ENCODE peak calls at places on chromosomes 16 and 17, in ten cellular contexts. W is pancreas; P is cardiac muscle cell; N is CD4-positive, CD25-positive, alpha-beta regulatory T cell; R is heart left ventricle; S is tibial artery; Q is breast epithelium; D is MM.1S; V is GM23248; X is neural progenitor cell. B is an unnamed sample. For H3K9me3, the result is how much of the 10 kb centered on the place peaks cover.

GRCh38 chr17:49703557-49704277 is 4.0 kb downstream of the SLC35B1 start:
- DNase-seq in Q (no peak), X (peak), W (no peak), R (peak), V (peak), P (peak), D (peak), S (no peak), N (no peak), B (no peak)

GRCh38 chr17:7111784-7112526 is 2.7 kb downstream of the ASGR2 start:
- DNase-seq in D (no peak), R (no peak), Q (no peak), W (no peak), P (no peak), X (no peak), V (peak), S (no peak), N (no peak), B (no peak)

GRCh38 chr16:70430667-70431536 is 8.0 kb downstream of the ST3GAL2 start:
- DNase-seq in P (no peak), X (no peak), S (no peak), V (peak), Q (no peak), R (peak), W (no peak), N (peak), D (peak), B (peak)

GRCh38 chr17:57463103-57463885 is 207.0 kb downstream of the MSI2 start:
- DNase-seq in D (no peak), N (peak), R (no peak), V (peak), Q (no peak), X (no peak), P (peak), S (no peak), W (no peak), B (no peak)

GRCh38 chr17:70447588-70447987 is 278.3 kb downstream of the KCNJ2 start:
- DNase-seq in P (no peak), W (no peak), S (no peak), Q (no peak), N (no peak), X (no peak), V (no peak), D (no peak), R (no peak), B (no peak)

GRCh38 chr17:50364715-50365114 is 8.3 kb downstream of the MRPL27 start:
- DNase-seq in P (no peak), V (peak), R (no peak), D (no peak), Q (no peak), S (no peak), W (no peak), X (peak), N (no peak), B (no peak)

GRCh38 chr17:34291721-34292348 is 6.3 kb downstream of the CCL11 start:
- DNase-seq in D (no peak), V (peak), S (no peak), X (no peak), P (no peak), N (no peak), Q (no peak), R (no peak), W (no peak), B (no peak)

GRCh38 chr17:50618941-50619340 is 15.7 kb upstream of the ABCC3 start:
- DNase-seq in X (no peak), R (no peak), N (no peak), P (no peak), W (no peak), S (no peak), V (peak), D (no peak), Q (no peak), B (no peak)

GRCh38 chr17:49952209-49952911 is 16.6 kb upstream of the DLX4 start:
- DNase-seq in W (peak), S (peak), V (peak), R (peak), P (peak), N (peak), D (peak), X (peak), Q (peak), B (peak)

GRCh38 chr16:54285414-54286066 is 1.0 kb downstream of the IRX3 start:
- DNase-seq in S (peak), V (peak), W (no peak), D (no peak), X (peak), R (peak), P (peak), Q (no peak), N (no peak), B (no peak)

GRCh38 chr16:22141746-22142145 is 20.6 kb upstream of the SDR42E2 start:
- DNase-seq in P (peak), R (no peak), N (no peak), X (peak), D (no peak), S (no peak), W (no peak), Q (no peak), V (peak), B (no peak)

GRCh38 chr16:68800257-68800875 is 43.0 kb upstream of the TANGO6 start:
- DNase-seq in R (peak), D (peak), P (peak), S (no peak), Q (peak), N (peak), W (peak), X (peak), V (peak), B (peak)

GRCh38 chr17:29084476-29085148 is 41.7 kb downstream of the PIPOX start:
- DNase-seq in N (no peak), S (no peak), V (no peak), Q (no peak), X (peak), R (no peak), P (no peak), D (no peak), W (peak), B (no peak)

GRCh38 chr16:54414671-54415070 is 128.1 kb upstream of the IRX3 start:
- DNase-seq in X (no peak), Q (no peak), D (no peak), N (no peak), V (no peak), S (no peak), W (no peak), R (no peak), P (no peak), B (no peak)

GRCh38 chr17:29614345-29615047 is 8.2 kb downstream of the CORO6 start:
- DNase-seq in X (peak), R (no peak), P (no peak), D (no peak), V (no peak), Q (no peak), W (no peak), N (no peak), S (no peak), B (no peak)

GRCh38 chr16:57594531-57595031 is 33.8 kb upstream of the ADGRG1 start:
- DNase-seq in Q (no peak), S (peak), W (no peak), N (no peak), D (no peak), R (no peak), X (no peak), P (no peak), V (no peak), B (peak)

GRCh38 chr17:9971991-9972390 is 66.9 kb upstream of the RCVRN start:
- DNase-seq in P (peak), S (peak), W (no peak), V (peak), X (no peak), Q (peak), N (no peak), D (no peak), R (peak), B (no peak)

GRCh38 chr17:80104321-80104955 is 3.1 kb downstream of the GAA start:
- DNase-seq in V (no peak), S (no peak), P (peak), X (no peak), N (no peak), W (peak), Q (no peak), D (no peak), R (no peak), B (no peak)

GRCh38 chr17:77036841-77037381 is 103.9 kb upstream of the SEC14L1 start:
- DNase-seq in R (no peak), Q (no peak), D (peak), V (no peak), W (no peak), N (no peak), P (peak), X (no peak), S (no peak), B (no peak)

GRCh38 chr16:2720063-2720455 is at the start of gene PRSS27:
- DNase-seq in S (peak), Q (no peak), W (no peak), N (no peak), R (no peak), D (no peak), P (no peak), X (peak), V (no peak), B (no peak)

GRCh38 chr16:53768593-53768992 is 64.6 kb downstream of the FTO start:
- DNase-seq in V (peak), Q (no peak), S (no peak), X (no peak), D (no peak), W (no peak), N (no peak), R (no peak), P (peak), B (no peak)

GRCh38 chr17:47897561-47897960 is 1.5 kb downstream of the SP2 start:
- DNase-seq in N (no peak), S (no peak), P (no peak), V (peak), R (no peak), Q (no peak), X (no peak), D (no peak), W (no peak), B (no peak)

GRCh38 chr16:57432505-57432904 is 14.7 kb downstream of the CIAPIN1 start:
- DNase-seq in N (no peak), Q (no peak), D (no peak), X (no peak), W (no peak), P (no peak), R (no peak), V (no peak), S (no peak), B (no peak)

GRCh38 chr17:30093463-30094147 is 23.0 kb upstream of the NSRP1 start:
- DNase-seq in R (peak), N (peak), P (peak), Q (no peak), D (peak), W (no peak), S (no peak), X (peak), V (peak), B (peak)

GRCh38 chr16:1357906-1358566 is 6.3 kb downstream of the GNPTG start:
- DNase-seq in W (no peak), N (no peak), R (no peak), Q (no peak), D (no peak), X (no peak), P (no peak), S (no peak), V (peak), B (no peak)

GRCh38 chr17:51611585-51611984 is 351.2 kb downstream of the UTP18 start:
- DNase-seq in N (no peak), P (no peak), D (peak), R (peak), S (no peak), Q (no peak), X (no peak), W (no peak), V (no peak), B (no peak)

GRCh38 chr17:66691644-66692500 is 143.0 kb upstream of the CACNG5 start:
- DNase-seq in W (no peak), X (no peak), S (no peak), D (no peak), P (peak), Q (no peak), R (no peak), V (peak), N (no peak), B (no peak)

GRCh38 chr17:9350083-9350482 is 225.5 kb downstream of the STX8 start:
- DNase-seq in Q (no peak), X (no peak), V (peak), N (no peak), P (peak), R (no peak), D (no peak), S (no peak), W (no peak), B (no peak)

GRCh38 chr16:87874639-87875472 is 5.5 kb upstream of the SLC7A5 start:
- DNase-seq in D (no peak), Q (no peak), P (no peak), X (no peak), W (no peak), V (no peak), N (no peak), S (no peak), R (no peak), B (no peak)

GRCh38 chr17:61724777-61725176 is 133.8 kb upstream of the NACA2 start:
- DNase-seq in Q (no peak), W (no peak), V (no peak), X (no peak), N (no peak), S (no peak), P (no peak), R (no peak), D (no peak), B (no peak)

GRCh38 chr16:12094537-12095265 is 118.2 kb downstream of the SNX29 start:
- DNase-seq in W (no peak), P (no peak), S (peak), D (no peak), X (no peak), Q (no peak), V (no peak), N (no peak), R (no peak), B (no peak)

GRCh38 chr17:81805707-81806460 is 1.9 kb downstream of the GCGR start:
- DNase-seq in S (no peak), V (no peak), N (no peak), W (no peak), D (no peak), Q (no peak), P (no peak), X (no peak), R (no peak), B (no peak)

GRCh38 chr17:75110307-75110937 is 653 bp downstream of the ARMC7 start:
- DNase-seq in V (peak), R (no peak), S (no peak), X (peak), D (no peak), Q (no peak), W (no peak), P (no peak), N (no peak), B (no peak)

DNA sequence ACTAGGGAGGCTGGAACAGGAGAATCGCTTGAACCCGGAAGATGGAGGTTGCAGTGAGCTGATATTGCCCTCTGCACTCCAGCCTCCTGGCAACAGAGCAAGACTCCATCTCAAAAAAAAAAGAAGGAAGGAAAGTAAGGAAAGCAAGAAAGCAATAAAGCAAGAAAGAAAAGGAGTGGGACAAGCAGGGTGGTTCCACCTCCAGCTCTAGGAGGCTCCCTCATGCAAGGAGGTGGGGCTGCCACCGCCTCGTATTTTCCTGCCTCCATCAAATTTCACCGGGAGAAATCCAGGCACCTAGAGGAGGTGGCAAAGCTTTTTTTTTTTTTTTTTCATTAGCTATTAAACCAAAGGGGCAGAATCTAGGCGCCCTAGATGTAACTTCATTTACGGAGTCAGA is 1.0 kb downstream of the CYB561 start:
- DNase-seq in X (no peak), Q (no peak), P (no peak), W (no peak), R (no peak), D (no peak), N (no peak), S (no peak), V (peak), B (no peak)
- H3K4me3 ChIP-seq in X (peak), Q (peak), P (no peak), W (peak), R (no peak), D (peak), N (no peak), S (peak), V (peak), B (no peak)

GRCh38 chr17:5581655-5582054 is 2.7 kb downstream of the NLRP1 start:
- DNase-seq in N (no peak), S (no peak), R (no peak), V (no peak), W (no peak), P (no peak), Q (no peak), X (no peak), D (no peak), B (no peak)

GRCh38 chr17:5584971-5585794 is 874 bp upstream of the NLRP1 start:
- DNase-seq in W (no peak), D (no peak), R (no peak), V (peak), P (peak), N (no peak), Q (no peak), S (no peak), X (no peak), B (no peak)

GRCh38 chr17:5582177-5582885 is 2.0 kb downstream of the NLRP1 start:
- DNase-seq in W (no peak), N (no peak), Q (no peak), V (peak), S (no peak), D (no peak), R (no peak), X (no peak), P (no peak), B (no peak)

GRCh38 chr17:5584383-5584951 is at the start of gene NLRP1:
- DNase-seq in X (no peak), D (peak), N (peak), R (peak), S (peak), W (peak), V (peak), P (peak), Q (peak), B (peak)

DNA sequence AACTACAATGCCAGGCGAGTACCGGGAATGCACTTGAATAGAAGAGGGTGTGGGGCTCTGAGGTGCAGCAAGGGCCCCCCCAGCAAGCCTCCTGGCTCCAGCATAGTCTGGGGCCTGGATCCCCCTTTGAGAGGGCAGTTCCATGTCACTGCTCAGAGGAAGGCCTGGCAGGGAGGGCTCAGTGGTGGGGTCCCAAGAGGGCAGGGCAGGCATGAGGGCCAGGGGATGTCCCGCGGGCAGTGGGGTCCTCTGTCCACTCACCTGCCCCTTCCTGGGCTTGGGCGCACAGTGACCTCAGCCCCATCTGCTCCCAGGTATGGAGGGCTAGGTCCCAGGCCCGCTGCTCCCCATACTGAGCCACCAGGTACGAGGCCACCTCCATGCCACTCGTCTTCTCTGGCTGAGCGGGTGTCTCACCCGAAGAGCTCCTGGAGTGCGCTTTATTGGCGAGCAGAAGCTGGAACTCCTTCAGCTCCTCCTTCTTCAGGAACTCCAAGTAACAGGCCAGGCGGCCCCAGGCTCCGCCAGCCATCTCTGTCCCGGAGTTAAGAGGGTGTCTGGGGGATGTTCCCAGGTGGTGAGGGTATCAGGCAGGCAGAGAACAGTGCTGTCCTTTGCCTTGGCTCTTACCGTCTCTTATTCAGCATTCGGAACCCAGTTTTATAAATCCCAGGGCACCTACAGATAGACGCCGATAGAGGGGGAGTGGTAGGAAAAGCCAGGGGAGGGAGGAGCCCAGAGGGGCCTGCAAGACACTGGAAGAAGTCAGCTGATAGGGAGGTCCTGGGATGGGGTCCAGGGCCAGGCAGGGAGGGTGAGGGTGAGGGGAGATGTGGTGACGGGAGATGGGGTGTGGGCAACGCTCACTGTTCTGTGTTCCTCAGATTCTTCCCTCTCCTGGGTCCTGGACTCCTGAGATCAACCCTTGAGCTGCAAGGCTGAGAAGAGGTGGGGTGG is 605 bp downstream of the NLRP1 start:
- DNase-seq in D (peak), W (no peak), N (no peak), P (peak), Q (no peak), R (no peak), S (peak), V (peak), X (no peak), B (no peak)
- H3K27ac ChIP-seq in D (peak), W (peak), N (peak), P (no peak), Q (peak), R (peak), S (peak), V (peak), X (no peak), B (peak)

GRCh38 chr16:8299635-8300034 is 290.7 kb downstream of the TMEM114 start:
- DNase-seq in S (no peak), W (no peak), X (no peak), D (no peak), P (no peak), Q (no peak), V (no peak), N (no peak), R (no peak), B (no peak)

DNA sequence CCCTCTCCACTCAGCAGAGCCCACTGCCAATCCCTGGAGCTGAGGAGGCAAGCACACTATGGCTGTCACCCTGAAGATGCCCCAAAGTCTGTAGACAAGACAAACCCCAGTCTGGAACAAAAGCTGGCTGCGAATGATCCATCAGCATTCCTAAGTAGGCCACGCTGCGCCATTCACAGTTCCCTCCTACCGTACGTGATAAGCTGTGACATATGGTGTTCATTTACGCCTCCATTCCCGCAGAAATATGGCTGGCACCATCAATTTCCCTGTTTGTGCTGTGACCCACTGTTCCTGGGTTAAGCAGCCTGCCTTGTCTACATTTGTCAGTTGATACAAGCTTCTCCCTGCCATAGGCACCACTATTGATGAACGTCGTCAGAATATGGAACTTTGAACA is 294.9 kb downstream of the TMEM114 start:
- DNase-seq in W (no peak), N (no peak), D (no peak), Q (no peak), X (no peak), R (no peak), S (no peak), V (no peak), P (no peak), B (no peak)
- H3K9me3 ChIP-seq in W (under half), N (under half), D (under half), Q (under half), X (under half), R (under half), S (under half), V (under half), P (under half), B (under half)

DNA sequence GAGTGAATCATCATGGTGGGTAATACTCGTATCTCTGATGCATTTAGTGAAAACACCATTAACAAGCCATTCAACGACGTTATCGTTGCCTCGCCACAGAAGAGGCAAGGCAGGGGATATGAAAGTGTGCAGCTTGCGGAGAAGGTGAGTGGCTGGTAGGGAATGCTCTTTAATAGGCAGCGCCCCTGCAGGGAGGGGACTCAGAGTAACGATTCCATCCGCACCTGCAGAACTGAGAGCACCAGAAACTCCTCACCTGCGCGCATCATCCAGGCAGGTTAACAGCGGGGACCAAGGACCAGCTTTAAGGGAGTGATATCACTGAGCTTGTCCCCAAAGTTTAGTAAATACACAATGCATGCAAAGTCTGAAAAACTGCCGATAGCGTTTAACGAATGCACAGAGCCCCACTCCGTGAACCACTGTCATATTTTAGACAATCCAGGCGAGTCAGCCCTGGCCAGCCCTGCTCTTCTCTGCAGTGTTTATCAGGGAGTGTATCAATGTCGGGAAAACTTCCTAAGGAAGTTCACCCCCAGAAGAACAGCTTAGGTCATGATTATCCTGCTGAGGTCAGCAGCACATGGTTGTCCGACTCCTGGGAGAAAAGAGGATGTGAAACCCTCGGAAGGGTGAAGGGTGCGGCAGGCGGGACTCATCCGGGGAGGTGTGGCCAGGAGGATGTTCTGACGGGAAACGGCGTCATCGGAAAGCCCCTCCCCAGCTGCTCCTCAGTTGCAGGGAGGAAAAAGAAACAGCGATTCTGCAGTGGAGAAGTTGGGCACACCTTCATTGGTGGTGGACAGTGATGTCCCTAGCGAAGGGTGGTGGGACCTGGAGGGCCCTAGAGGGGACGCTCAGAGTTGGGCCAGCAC is 68.5 kb upstream of the DNAH17 start:
- DNase-seq in Q (no peak), P (peak), R (peak), S (peak), W (peak), X (no peak), D (peak), N (no peak), V (peak), B (peak)
- H3K4me3 ChIP-seq in Q (no peak), P (no peak), R (no peak), S (no peak), W (no peak), X (no peak), D (peak), N (peak), V (no peak), B (peak)

B was measured in naive thymus-derived CD4-positive, alpha-beta T cell.